ENCODE peak calls at places on chromosomes 3 and 15, in seven cellular contexts. T, J, D, L, O, V and M are unnamed samples.

GRCh38 chr15:98855815-98856539 is 151.6 kb downstream of the PGPEP1L start:
- DNase-seq in T (no peak), J (no peak), D (no peak), L (no peak), O (no peak), V (no peak), M (no peak)

GRCh38 chr3:14300721-14301377 is 101.6 kb upstream of the SLC6A6 start:
- DNase-seq in T (no peak), J (no peak), D (no peak), L (peak), O (no peak), V (no peak), M (no peak)

GRCh38 chr3:164064298-164064697 is 1014.0 kb downstream of the SI start:
- DNase-seq in T (no peak), J (no peak), D (no peak), L (no peak), O (no peak), V (no peak), M (no peak)

GRCh38 chr15:55197719-55198118 is 978 bp upstream of the RSL24D1 start:
- DNase-seq in T (no peak), J (no peak), D (no peak), L (no peak), O (no peak), V (no peak), M (no peak)

GRCh38 chr15:93146196-93146595 is 57.2 kb upstream of the RGMA start:
- DNase-seq in T (no peak), J (no peak), D (no peak), L (peak), O (no peak), V (no peak), M (no peak)

GRCh38 chr3:11136871-11137626 is 17.2 kb upstream of the HRH1 start:
- DNase-seq in T (no peak), J (no peak), D (peak), L (peak), O (no peak), V (peak), M (peak)

GRCh38 chr3:178304758-178305157 is 231.5 kb upstream of the KCNMB2 start:
- DNase-seq in T (no peak), J (no peak), D (no peak), L (no peak), O (no peak), V (peak), M (peak)

GRCh38 chr3:194497799-194498575 is 11.2 kb upstream of the ATP13A3 start:
- DNase-seq in T (no peak), J (no peak), D (no peak), L (peak), O (no peak), V (no peak), M (peak)

GRCh38 chr3:190139365-190139764 is 18.7 kb upstream of the P3H2 start:
- DNase-seq in T (no peak), J (no peak), D (no peak), L (no peak), O (no peak), V (no peak), M (no peak)

GRCh38 chr15:101068523-101068960 is 149.4 kb downstream of the LRRK1 start:
- DNase-seq in T (no peak), J (no peak), D (peak), L (no peak), O (no peak), V (peak), M (no peak)

GRCh38 chr3:110754207-110754916 is 317.3 kb upstream of the NECTIN3 start:
- DNase-seq in T (no peak), J (no peak), D (no peak), L (no peak), O (no peak), V (no peak), M (no peak)

GRCh38 chr3:153087595-153088566 is 74.1 kb upstream of the RAP2B start:
- DNase-seq in T (no peak), J (no peak), D (no peak), L (no peak), O (no peak), V (peak), M (no peak)

GRCh38 chr3:29311805-29312204 is 30.9 kb downstream of the RBMS3 start:
- DNase-seq in T (no peak), J (no peak), D (no peak), L (no peak), O (no peak), V (no peak), M (no peak)

GRCh38 chr3:126081618-126082333 is 2.1 kb downstream of the SLC41A3 start:
- DNase-seq in T (no peak), J (no peak), D (peak), L (peak), O (no peak), V (peak), M (no peak)

GRCh38 chr3:127150915-127151564 is 41.9 kb upstream of the PRR23E start:
- DNase-seq in T (no peak), J (no peak), D (peak), L (no peak), O (peak), V (no peak), M (no peak)

GRCh38 chr15:62444104-62445027 is 279.3 kb upstream of the C2CD4B start:
- DNase-seq in T (no peak), J (no peak), D (no peak), L (no peak), O (no peak), V (peak), M (peak)

GRCh38 chr15:36960179-36960946 is 140.0 kb downstream of the MEIS2 start:
- DNase-seq in T (no peak), J (no peak), D (no peak), L (no peak), O (no peak), V (no peak), M (no peak)

DNA sequence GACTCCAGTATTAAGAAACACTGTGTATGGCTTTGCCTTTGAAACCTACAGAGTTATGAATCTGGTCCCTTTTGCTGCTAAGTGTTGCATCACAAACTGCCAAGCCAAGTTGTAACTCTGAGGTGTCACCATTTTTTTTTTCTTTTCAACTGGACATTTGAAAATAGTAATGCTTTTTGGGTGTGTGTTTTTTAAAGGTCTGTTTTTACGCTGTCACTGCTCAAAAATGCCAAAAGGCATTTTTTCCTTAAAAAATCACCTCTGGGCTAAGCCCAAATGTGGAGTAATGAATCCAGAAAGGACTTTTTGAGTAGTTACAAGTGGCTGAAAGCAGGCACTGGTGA is 9.5 kb downstream of the SMAD3 start:
- DNase-seq in T (no peak), J (no peak), D (no peak), L (no peak), O (no peak), V (peak), M (no peak)
- H3K4me3 ChIP-seq in T (no peak), J (no peak), D (no peak), L (no peak), O (no peak), V (no peak), M (no peak)

GRCh38 chr15:79900087-79900486 is 3.3 kb upstream of the MTHFS start:
- DNase-seq in T (no peak), J (no peak), D (no peak), L (no peak), O (no peak), V (no peak), M (no peak)

GRCh38 chr15:79903626-79904025 is 6.8 kb upstream of the MTHFS start:
- DNase-seq in T (no peak), J (no peak), D (no peak), L (no peak), O (no peak), V (no peak), M (no peak)

GRCh38 chr15:79903137-79903536 is 6.3 kb upstream of the MTHFS start:
- DNase-seq in T (no peak), J (no peak), D (no peak), L (no peak), O (no peak), V (no peak), M (no peak)

GRCh38 chr15:79904256-79904655 is 7.4 kb upstream of the MTHFS start:
- DNase-seq in T (no peak), J (no peak), D (no peak), L (no peak), O (no peak), V (peak), M (no peak)

GRCh38 chr15:79901958-79902357 is 5.1 kb upstream of the MTHFS start:
- DNase-seq in T (no peak), J (no peak), D (no peak), L (no peak), O (no peak), V (no peak), M (no peak)
- H3K4me3 ChIP-seq in T (no peak), J (no peak), D (no peak), L (no peak), O (no peak), V (no peak), M (no peak)

DNA sequence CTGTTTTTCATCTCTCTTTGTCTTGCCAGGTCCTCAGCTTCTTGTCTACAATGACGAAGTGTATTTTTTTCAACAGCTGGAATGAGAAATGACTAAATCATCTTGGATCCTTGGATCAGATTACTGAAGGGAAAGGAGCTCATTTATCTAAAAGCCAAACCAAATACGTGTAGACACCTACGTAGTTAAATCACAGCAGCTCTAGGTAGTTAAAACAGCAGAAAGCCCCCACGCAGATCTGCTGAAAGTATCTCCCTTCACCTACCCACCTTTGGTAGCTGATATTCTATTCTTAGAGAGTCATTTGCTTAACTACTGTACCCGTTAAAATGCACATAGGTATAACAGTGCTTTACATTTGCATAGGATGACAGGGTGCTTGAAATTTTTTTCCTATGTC is 105.5 kb upstream of the WNT5A start:
- DNase-seq in T (no peak), J (no peak), D (no peak), L (no peak), O (no peak), V (no peak), M (no peak)
- H3K4me3 ChIP-seq in T (no peak), J (no peak), D (no peak), L (no peak), O (no peak), V (no peak), M (no peak)

GRCh38 chr3:56369914-56370313 is 98.4 kb downstream of the ERC2 start:
- DNase-seq in T (no peak), J (no peak), D (no peak), L (no peak), O (no peak), V (no peak), M (no peak)

GRCh38 chr3:56368860-56369259 is 99.4 kb downstream of the ERC2 start:
- DNase-seq in T (no peak), J (no peak), D (no peak), L (no peak), O (no peak), V (no peak), M (no peak)

GRCh38 chr3:56375654-56376053 is 92.6 kb downstream of the ERC2 start:
- DNase-seq in T (no peak), J (no peak), D (no peak), L (no peak), O (no peak), V (no peak), M (no peak)

GRCh38 chr3:56370991-56371775 is 97.1 kb downstream of the ERC2 start:
- DNase-seq in T (no peak), J (no peak), D (no peak), L (no peak), O (no peak), V (no peak), M (no peak)

GRCh38 chr3:56373386-56373785 is 94.9 kb downstream of the ERC2 start:
- DNase-seq in T (no peak), J (no peak), D (no peak), L (no peak), O (no peak), V (no peak), M (no peak)
- H3K4me3 ChIP-seq in T (no peak), J (no peak), D (no peak), L (no peak), O (no peak), V (no peak), M (no peak)

GRCh38 chr15:56371495-56372147 is 6.4 kb downstream of the TEX9 start:
- DNase-seq in T (no peak), J (no peak), D (no peak), L (no peak), O (no peak), V (no peak), M (no peak)
- H3K4me3 ChIP-seq in T (no peak), J (no peak), D (no peak), L (no peak), O (no peak), V (no peak), M (no peak)

DNA sequence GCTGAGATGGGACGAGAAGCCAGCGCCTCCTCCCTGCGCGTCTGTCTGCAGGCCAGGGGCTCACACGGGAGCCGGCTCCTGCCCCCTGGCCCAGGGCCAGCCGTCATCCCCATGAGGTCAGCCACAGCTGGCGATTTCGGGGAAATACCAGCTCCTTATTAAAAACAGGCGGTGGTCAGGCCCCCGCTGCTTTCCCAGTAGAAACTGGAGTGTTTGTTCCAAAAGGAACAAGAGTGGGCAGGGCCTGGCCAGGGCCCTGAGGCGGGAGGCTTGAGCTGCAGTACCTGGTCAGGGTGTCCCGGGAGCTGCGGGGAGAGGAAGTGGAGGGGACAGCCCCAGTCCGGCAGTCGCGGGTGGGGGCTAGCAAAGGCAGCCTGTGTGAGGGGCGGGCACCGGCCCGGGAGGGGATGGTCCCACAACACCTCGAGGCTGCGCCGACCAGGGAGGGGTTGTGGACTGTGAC is 17.8 kb downstream of the MYL3 start:
- DNase-seq in T (peak), J (no peak), D (no peak), L (peak), O (peak), V (peak), M (no peak)
- H3K4me3 ChIP-seq in T (no peak), J (peak), D (peak), L (peak), O (peak), V (peak), M (peak)